ENCODE peak calls at places on chromosomes 7 and 10, in four cellular contexts. E, B, X and P are unnamed samples.

GRCh38 chr7:144834516-144835165 is 1.2 kb downstream of the TPK1 start:
- DNase-seq in X (peak; percentile 52), E (peak; percentile 39), B (no peak), P (peak; percentile 17)

GRCh38 chr7:82345886-82346285 is 97.7 kb downstream of the CACNA2D1 start:
- DNase-seq in X (no peak), E (no peak), B (no peak), P (no peak)

GRCh38 chr7:80719261-80719660 is 80.8 kb downstream of the CD36 start:
- DNase-seq in X (no peak), E (no peak), B (no peak), P (peak; percentile 11)

GRCh38 chr7:135180122-135180521 is 9.6 kb upstream of the CYREN start:
- DNase-seq in E (no peak), X (no peak), B (no peak), P (no peak)

GRCh38 chr10:5507649-5508131 is 8.3 kb upstream of the CALML5 start:
- DNase-seq in E (no peak), B (no peak), X (no peak), P (no peak)

GRCh38 chr10:8051109-8051781 is 3.2 kb upstream of the GATA3 start:
- DNase-seq in E (no peak), B (no peak), X (no peak), P (peak; percentile 24)

GRCh38 chr7:40230086-40230485 is 95.3 kb downstream of the SUGCT start:
- DNase-seq in E (no peak), B (no peak), X (no peak), P (no peak)

GRCh38 chr7:28093617-28094232 is 86.9 kb downstream of the JAZF1 start:
- DNase-seq in X (peak; percentile 46), B (peak; percentile 60), E (peak; percentile 14), P (peak; percentile 75)

GRCh38 chr10:73916761-73917470 is 6.0 kb downstream of the PLAU start:
- DNase-seq in B (no peak), E (no peak), X (no peak), P (no peak)

GRCh38 chr10:78248651-78249464 is 215.2 kb downstream of the RPS24 start:
- DNase-seq in E (no peak), B (peak; percentile 53), X (peak; percentile 70), P (peak; percentile 29)

GRCh38 chr10:73647211-73647874 is 6.1 kb upstream of the MYOZ1 start:
- DNase-seq in B (peak; percentile 26), X (peak; percentile 66), E (no peak), P (peak; percentile 77)

GRCh38 chr7:73779517-73779916 is 9.4 kb upstream of the CLDN3 start:
- DNase-seq in X (no peak), B (no peak), E (no peak), P (no peak)

GRCh38 chr10:122368502-122369254 is 5.8 kb upstream of the PLEKHA1 start:
- DNase-seq in X (peak; percentile 52), E (no peak), B (peak; percentile 63), P (no peak)

GRCh38 chr10:34489973-34490372 is 325.1 kb downstream of the PARD3 start:
- DNase-seq in E (no peak), X (no peak), B (no peak), P (peak; percentile 41)

GRCh38 chr7:85413718-85414117 is 226.9 kb upstream of the SEMA3D start:
- DNase-seq in X (no peak), B (no peak), E (no peak), P (no peak)

GRCh38 chr7:101518348-101518747 is 110.7 kb downstream of the MYL10 start:
- DNase-seq in X (no peak), E (no peak), B (no peak), P (no peak)

GRCh38 chr7:42218248-42218647 is 18.8 kb downstream of the GLI3 start:
- DNase-seq in E (no peak), X (no peak), B (no peak), P (no peak)

GRCh38 chr10:43231523-43232078 is 35.3 kb downstream of the RASGEF1A start:
- DNase-seq in X (no peak), B (no peak), E (peak; percentile 21), P (no peak)

GRCh38 chr7:148501707-148502139 is 88.8 kb upstream of the C7orf33 start:
- DNase-seq in E (no peak), X (no peak), B (no peak), P (peak; percentile 54)

GRCh38 chr7:80530136-80530535 is 18.3 kb upstream of the GNAT3 start:
- DNase-seq in X (no peak), E (no peak), B (no peak), P (no peak)

GRCh38 chr10:51074238-51075028 is at the start of gene PRKG1:
- DNase-seq in B (peak; percentile 60), X (peak; percentile 56), E (no peak), P (peak; percentile 77)

GRCh38 chr10:12583891-12584595 is 234.7 kb downstream of the CAMK1D start:
- DNase-seq in B (no peak), X (no peak), E (no peak), P (no peak)

GRCh38 chr10:95847007-95847406 is 60.8 kb upstream of the CC2D2B start:
- DNase-seq in X (no peak), B (no peak), E (no peak), P (no peak)

GRCh38 chr10:114547466-114547865 is 110.6 kb downstream of the ABLIM1 start:
- DNase-seq in B (no peak), E (no peak), X (no peak), P (no peak)

GRCh38 chr10:131775833-131776232 is 125.0 kb upstream of the PPP2R2D start:
- DNase-seq in B (no peak), E (no peak), X (no peak), P (no peak)

GRCh38 chr10:129774082-129774735 is 189.9 kb downstream of the EBF3 start:
- DNase-seq in B (no peak), X (no peak), E (no peak), P (no peak)

GRCh38 chr10:31620236-31621151 is 301.5 kb downstream of the ZEB1 start:
- DNase-seq in B (no peak), X (no peak), E (no peak), P (no peak)